ENCODE peak calls at places on chromosomes 4 and X, in four cellular contexts. P is WTC11, E is K562, J is GM12878. S is an unnamed sample.
A peak's percentile ranks its signal among the peaks of the same experiment; 100 is the strongest.

GRCh38 chr4:16443504-16444088 is 217.3 kb upstream of the TAPT1 start:
- DNase-seq in P (no peak), E (peak; percentile 54), J (no peak), S (peak; percentile 36)

GRCh38 chrX:43703211-43703791 is 47.2 kb downstream of the MAOA start:
- DNase-seq in P (no peak), E (no peak), J (no peak), S (no peak)

GRCh38 chrX:72245461-72246089 is 6.7 kb upstream of the ERCC6L start:
- DNase-seq in P (peak; percentile 73), E (peak; percentile 72), J (no peak), S (peak; percentile 79)

GRCh38 chrX:17591741-17592110 is 145.6 kb upstream of the SCML1 start:
- DNase-seq in P (no peak), E (no peak), J (no peak), S (no peak)

GRCh38 chr4:110618091-110619000 is 4.5 kb downstream of the PITX2 start:
- DNase-seq in P (peak; percentile 72), E (no peak), J (no peak), S (no peak)

GRCh38 chr4:138414202-138414601 is 172.1 kb upstream of the SLC7A11 start:
- DNase-seq in P (no peak), E (no peak), J (no peak), S (no peak)

GRCh38 chrX:21658746-21659145 is 616 bp upstream of the KLHL34 start:
- DNase-seq in P (peak; percentile 53), E (no peak), J (no peak), S (no peak)

GRCh38 chr4:55854132-55854531 is 684 bp downstream of the EXOC1 start:
- DNase-seq in P (no peak), E (peak; percentile 18), J (no peak), S (peak; percentile 14)

GRCh38 chrX:44314259-44314734 is 29.2 kb downstream of the EFHC2 start:
- DNase-seq in P (peak; percentile 10), E (peak; percentile 94), J (no peak), S (peak; percentile 19)

GRCh38 chr4:48047421-48047844 is 30.9 kb downstream of the NIPAL1 start:
- DNase-seq in P (no peak), E (no peak), J (peak; percentile 84), S (no peak)

GRCh38 chr4:87707279-87707918 is 57.3 kb downstream of the DMP1 start:
- DNase-seq in P (no peak), E (no peak), J (no peak), S (no peak)

GRCh38 chr4:113141901-113142346 is 92.5 kb downstream of the ANK2 start:
- DNase-seq in P (no peak), E (no peak), J (no peak), S (no peak)

GRCh38 chr4:3365871-3366842 is 73.3 kb downstream of the RGS12 start:
- DNase-seq in P (no peak), E (no peak), J (no peak), S (peak; percentile 39)

GRCh38 chr4:85953651-85954018 is 406.2 kb downstream of the MAPK10 start:
- DNase-seq in P (no peak), E (no peak), J (no peak), S (no peak)

GRCh38 chrX:37388413-37388812 is 39.2 kb downstream of the PRRG1 start:
- DNase-seq in P (no peak), E (no peak), J (no peak), S (no peak)
- TF ChIP-seq USF1 in P (no peak), E (no peak), J (no peak), S (no peak)

DNA sequence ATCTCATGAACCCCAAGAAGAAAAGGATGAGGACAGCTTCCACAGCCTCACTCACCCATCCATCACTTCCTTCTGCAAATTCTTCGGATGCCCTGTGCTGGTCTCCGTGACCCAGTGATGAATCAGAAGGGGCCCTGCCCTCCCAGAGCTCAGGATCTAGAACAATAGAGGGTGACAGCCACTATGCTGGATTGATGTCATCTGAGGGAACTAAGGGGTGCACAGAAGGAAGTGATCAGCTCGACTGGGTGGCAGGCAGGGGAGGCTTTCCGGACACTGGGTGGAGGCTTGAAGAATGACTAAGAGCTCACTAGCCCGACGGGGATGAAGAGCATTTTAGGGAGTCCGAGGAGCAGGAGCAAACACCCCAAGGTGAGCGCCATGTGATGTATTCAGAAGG is 1.4 kb upstream of the ZNF185 start:
- DNase-seq in P (no peak), E (no peak), J (no peak), S (no peak)
- TF ChIP-seq USF1 in P (no peak), E (no peak), J (no peak), S (no peak)

GRCh38 chr4:158930573-158930972 is 161.7 kb downstream of the FNIP2 start:
- DNase-seq in P (no peak), E (peak; percentile 24), J (no peak), S (no peak)
- TF ChIP-seq USF1 in P (no peak), E (no peak), J (no peak), S (no peak)

DNA sequence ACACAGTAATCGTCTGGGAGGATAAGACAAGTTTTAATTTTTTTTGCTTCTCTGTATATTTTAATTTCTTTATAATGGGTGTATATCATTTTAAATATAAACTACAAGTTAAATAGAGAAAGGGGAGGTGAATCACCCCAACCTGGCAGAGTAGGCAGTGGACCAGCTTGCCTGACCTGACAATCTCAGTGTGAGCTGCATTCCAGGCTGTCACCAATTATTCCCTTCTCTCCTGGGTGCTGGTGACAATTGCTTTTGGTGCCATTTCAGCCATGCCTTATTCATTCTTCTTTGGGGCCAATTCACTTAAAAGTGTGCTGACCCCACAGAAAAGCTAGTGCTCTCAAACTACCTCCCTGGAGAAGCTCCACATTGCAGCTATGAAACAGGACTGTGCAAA is 359.1 kb downstream of the HS3ST1 start:
- DNase-seq in P (no peak), E (no peak), J (no peak), S (no peak)
- TF ChIP-seq USF1 in P (no peak), E (no peak), J (no peak), S (no peak)

GRCh38 chrX:63959975-63960374 is 175.0 kb upstream of the ARHGEF9 start:
- DNase-seq in P (no peak), E (no peak), J (no peak), S (no peak)
- TF ChIP-seq USF1 in P (no peak), E (no peak), J (no peak), S (no peak)